ENCODE peak calls at places on chromosome 3, in five cellular contexts. Q, U, N, P and C are unnamed samples.

GRCh38 chr3:23086366-23086765 is 116.8 kb upstream of the UBE2E2 start:
- DNase-seq in Q (no peak), P (no peak), N (no peak), U (no peak), C (no peak)

GRCh38 chr3:72782521-72782920 is 65.7 kb downstream of the SHQ1 start:
- DNase-seq in U (no peak), Q (no peak), P (no peak), N (no peak), C (no peak)

GRCh38 chr3:36362973-36363372 is 17.3 kb upstream of the STAC start:
- DNase-seq in Q (no peak), U (no peak), P (no peak), N (peak; percentile 86), C (no peak)

GRCh38 chr3:42080452-42080872 is 10.7 kb upstream of the TRAK1 start:
- DNase-seq in P (no peak), U (no peak), Q (no peak), N (peak; percentile 50), C (no peak)

GRCh38 chr3:146517684-146518435 is 26.5 kb downstream of the PLSCR1 start:
- DNase-seq in U (no peak), Q (no peak), P (no peak), N (no peak), C (peak; percentile 56)

GRCh38 chr3:15892828-15893227 is 95.0 kb upstream of the ANKRD28 start:
- DNase-seq in P (no peak), U (no peak), Q (no peak), N (peak; percentile 68), C (no peak)

GRCh38 chr3:14899993-14900618 is 47.3 kb upstream of the NR2C2 start:
- DNase-seq in N (no peak), Q (no peak), P (no peak), U (no peak), C (no peak)

GRCh38 chr3:58998476-58999117 is 51.2 kb downstream of the CFAP20DC start:
- DNase-seq in N (peak; percentile 93), Q (no peak), U (peak; percentile 16), P (no peak), C (peak; percentile 78)

GRCh38 chr3:48845170-48845569 is 2.5 kb downstream of the PRKAR2A start:
- DNase-seq in N (peak; percentile 50), P (no peak), Q (no peak), U (no peak), C (no peak)